ENCODE peak calls at places on chromosomes 12 and 14, in four cellular contexts. A is GM12878, P is HepG2, T is GM12891. Y is an unnamed sample.
A peak's percentile ranks its signal among the peaks of the same experiment; 100 is the strongest.

GRCh38 chr12:121801601-121802484 is 2.0 kb upstream of the SETD1B start:
- DNase-seq in A (no peak), P (no peak), T (no peak), Y (no peak)

GRCh38 chr14:33026850-33027420 is 88.3 kb downstream of the NPAS3 start:
- DNase-seq in A (no peak), P (no peak), T (no peak), Y (no peak)

GRCh38 chr12:115934046-115934445 is 343.4 kb downstream of the MED13L start:
- DNase-seq in A (no peak), P (no peak), T (no peak), Y (no peak)

GRCh38 chr14:62126885-62127478 is 364.8 kb downstream of the SNAPC1 start:
- DNase-seq in A (no peak), P (peak; percentile 27), T (no peak), Y (no peak)

GRCh38 chr14:65019944-65020566 is 33.4 kb downstream of the FNTB start:
- DNase-seq in A (no peak), P (peak; percentile 85), T (no peak), Y (no peak)

GRCh38 chr14:101968186-101968585 is 3.8 kb downstream of the DYNC1H1 start:
- DNase-seq in A (no peak), P (no peak), T (no peak), Y (no peak)

GRCh38 chr14:22002860-22003284 is 329.3 kb upstream of the OR4E1 start:
- DNase-seq in A (no peak), P (no peak), T (no peak), Y (no peak)

GRCh38 chr14:34718750-34719304 is 4.4 kb upstream of the CFL2 start:
- DNase-seq in A (no peak), P (no peak), T (no peak), Y (no peak)

GRCh38 chr12:34218193-34219045 is 196.1 kb downstream of the ALG10 start:
- DNase-seq in A (peak; percentile 1), P (peak; percentile 64), T (no peak), Y (no peak)

GRCh38 chr14:73239463-73240241 is 2.3 kb downstream of the PAPLN start:
- DNase-seq in A (no peak), P (no peak), T (no peak), Y (peak; percentile 18)

GRCh38 chr14:57066887-57067513 is 201.7 kb downstream of the EXOC5 start:
- DNase-seq in A (no peak), P (peak; percentile 16), T (no peak), Y (no peak)

GRCh38 chr12:80988986-80989385 is 51.3 kb upstream of the LIN7A start:
- DNase-seq in A (no peak), P (no peak), T (no peak), Y (no peak)

GRCh38 chr12:88185988-88186387 is 43.9 kb downstream of the TMTC3 start:
- DNase-seq in A (peak; percentile 3), P (no peak), T (no peak), Y (no peak)

GRCh38 chr14:95290769-95291440 is 28.8 kb downstream of the CLMN start:
- DNase-seq in A (no peak), P (no peak), T (peak; percentile 60), Y (peak; percentile 47)

GRCh38 chr12:113853491-113853890 is 112.6 kb downstream of the RBM19 start:
- DNase-seq in A (no peak), P (no peak), T (no peak), Y (no peak)

GRCh38 chr12:66746489-66747201 is 67.8 kb upstream of the GRIP1 start:
- DNase-seq in A (no peak), P (no peak), T (no peak), Y (no peak)

GRCh38 chr12:53078425-53079225 is 565 bp downstream of the SPRYD3 start:
- DNase-seq in A (no peak), P (no peak), T (no peak), Y (no peak)
- TF ChIP-seq TAF1 in A (no peak), P (no peak), T (no peak), Y (no peak)

GRCh38 chr12:92145481-92145730 is 240 bp downstream of the BTG1 start:
- DNase-seq in A (no peak), P (no peak), T (no peak), Y (no peak)

GRCh38 chr12:92142251-92142896 is 3.3 kb downstream of the BTG1 start:
- DNase-seq in A (no peak), P (no peak), T (no peak), Y (no peak)

GRCh38 chr12:92143280-92143679 is 2.4 kb downstream of the BTG1 start:
- DNase-seq in A (no peak), P (no peak), T (no peak), Y (no peak)

GRCh38 chr12:92144631-92145480 is 790 bp downstream of the BTG1 start:
- DNase-seq in A (no peak), P (peak; percentile 27), T (no peak), Y (no peak)

GRCh38 chr12:92144045-92144630 is 1.5 kb downstream of the BTG1 start:
- DNase-seq in A (no peak), P (peak; percentile 81), T (no peak), Y (no peak)
- TF ChIP-seq POLR2A in A (peak; percentile 78), P (peak; percentile 23), T (peak; percentile 43), Y (peak; percentile 74)

GRCh38 chr14:75247286-75247922 is 31.2 kb upstream of the FOS start:
- DNase-seq in A (peak; percentile 40), P (peak; percentile 77), T (no peak), Y (no peak)

GRCh38 chr14:75249958-75250336 is 28.7 kb upstream of the FOS start:
- DNase-seq in A (no peak), P (no peak), T (no peak), Y (no peak)

GRCh38 chr14:75250800-75251199 is 27.8 kb upstream of the FOS start:
- DNase-seq in A (no peak), P (no peak), T (no peak), Y (no peak)

GRCh38 chr14:75247939-75248338 is 30.7 kb upstream of the FOS start:
- DNase-seq in A (no peak), P (no peak), T (no peak), Y (no peak)

GRCh38 chr14:75249251-75249957 is 29.2 kb upstream of the FOS start:
- DNase-seq in A (peak; percentile 94), P (no peak), T (peak; percentile 59), Y (peak; percentile 58)
- TF ChIP-seq POLR2AphosphoS5 in A (peak; percentile 49), P (no peak), T (no peak), Y (no peak)

GRCh38 chr12:50568338-50569155 is 63.8 kb downstream of the DIP2B start:
- DNase-seq in A (no peak), P (no peak), T (no peak), Y (no peak)
- TF ChIP-seq TAF1 in A (no peak), P (no peak), T (no peak), Y (no peak)

Y was measured in GM12892.